ENCODE peak calls at places on chromosomes 2 and 18, in ten cellular contexts. One of them, this sample, is unnamed. For H3K36me3, the result is how much of the 10 kb centered on the place peaks cover.

GRCh38 chr18:44816028-44816427 is 135.3 kb downstream of the SETBP1 start:
- DNase-seq in fibroblast of lung: no peak
- DNase-seq in aorta: no peak
- DNase-seq in PC-9: no peak
- DNase-seq in ovary: no peak
- DNase-seq in astrocyte: no peak
- DNase-seq in mammary epithelial cell: no peak
- DNase-seq in pancreas: no peak
- DNase-seq in psoas muscle: no peak
- DNase-seq in endodermal cell: no peak
- DNase-seq in this sample: no peak

GRCh38 chr2:230575640-230576324 is 136.9 kb upstream of the CAB39 start:
- DNase-seq in fibroblast of lung: no peak
- DNase-seq in aorta: no peak
- DNase-seq in PC-9: no peak
- DNase-seq in ovary: no peak
- DNase-seq in astrocyte: no peak
- DNase-seq in mammary epithelial cell: no peak
- DNase-seq in pancreas: no peak
- DNase-seq in psoas muscle: no peak
- DNase-seq in endodermal cell: no peak
- DNase-seq in this sample: no peak

GRCh38 chr18:69845588-69846506 is 101.8 kb downstream of the CD226 start:
- DNase-seq in fibroblast of lung: peak
- DNase-seq in aorta: no peak
- DNase-seq in PC-9: no peak
- DNase-seq in ovary: no peak
- DNase-seq in astrocyte: peak
- DNase-seq in mammary epithelial cell: no peak
- DNase-seq in pancreas: no peak
- DNase-seq in psoas muscle: no peak
- DNase-seq in endodermal cell: no peak
- DNase-seq in this sample: no peak

GRCh38 chr2:160963957-160964356 is 196.3 kb upstream of the TANK start:
- DNase-seq in fibroblast of lung: no peak
- DNase-seq in aorta: no peak
- DNase-seq in PC-9: no peak
- DNase-seq in ovary: no peak
- DNase-seq in astrocyte: no peak
- DNase-seq in mammary epithelial cell: no peak
- DNase-seq in pancreas: no peak
- DNase-seq in psoas muscle: no peak
- DNase-seq in endodermal cell: no peak
- DNase-seq in this sample: no peak

GRCh38 chr2:219701847-219702634 is 74.6 kb downstream of the SLC4A3 start:
- DNase-seq in fibroblast of lung: peak
- DNase-seq in aorta: no peak
- DNase-seq in PC-9: no peak
- DNase-seq in ovary: peak
- DNase-seq in astrocyte: peak
- DNase-seq in mammary epithelial cell: no peak
- DNase-seq in pancreas: no peak
- DNase-seq in psoas muscle: peak
- DNase-seq in endodermal cell: peak
- DNase-seq in this sample: no peak

GRCh38 chr2:128282976-128283810 is 35.5 kb downstream of the HS6ST1 start:
- DNase-seq in fibroblast of lung: no peak
- DNase-seq in aorta: peak
- DNase-seq in PC-9: no peak
- DNase-seq in ovary: no peak
- DNase-seq in astrocyte: no peak
- DNase-seq in mammary epithelial cell: no peak
- DNase-seq in pancreas: peak
- DNase-seq in psoas muscle: peak
- DNase-seq in endodermal cell: no peak
- DNase-seq in this sample: no peak

GRCh38 chr2:153543639-153544071 is 65.1 kb upstream of the RPRM start:
- DNase-seq in fibroblast of lung: no peak
- DNase-seq in aorta: no peak
- DNase-seq in PC-9: no peak
- DNase-seq in ovary: no peak
- DNase-seq in astrocyte: no peak
- DNase-seq in mammary epithelial cell: no peak
- DNase-seq in pancreas: no peak
- DNase-seq in psoas muscle: no peak
- DNase-seq in endodermal cell: peak
- DNase-seq in this sample: peak

GRCh38 chr2:23668756-23669304 is 258.1 kb downstream of the ATAD2B start:
- DNase-seq in fibroblast of lung: no peak
- DNase-seq in aorta: no peak
- DNase-seq in PC-9: no peak
- DNase-seq in ovary: no peak
- DNase-seq in astrocyte: no peak
- DNase-seq in mammary epithelial cell: no peak
- DNase-seq in pancreas: peak
- DNase-seq in psoas muscle: no peak
- DNase-seq in endodermal cell: no peak
- DNase-seq in this sample: no peak

GRCh38 chr18:44133483-44133882 is 547.2 kb upstream of the SETBP1 start:
- DNase-seq in fibroblast of lung: no peak
- DNase-seq in aorta: no peak
- DNase-seq in PC-9: no peak
- DNase-seq in ovary: no peak
- DNase-seq in astrocyte: peak
- DNase-seq in mammary epithelial cell: no peak
- DNase-seq in pancreas: no peak
- DNase-seq in psoas muscle: no peak
- DNase-seq in endodermal cell: no peak
- DNase-seq in this sample: no peak

GRCh38 chr2:37544617-37545031 is 126.8 kb downstream of the CDC42EP3 start:
- DNase-seq in fibroblast of lung: no peak
- DNase-seq in aorta: no peak
- DNase-seq in PC-9: no peak
- DNase-seq in ovary: no peak
- DNase-seq in astrocyte: peak
- DNase-seq in mammary epithelial cell: no peak
- DNase-seq in pancreas: no peak
- DNase-seq in psoas muscle: no peak
- DNase-seq in endodermal cell: no peak
- DNase-seq in this sample: no peak

GRCh38 chr2:32064021-32064678 is 794 bp downstream of the SPAST start:
- DNase-seq in fibroblast of lung: peak
- DNase-seq in aorta: no peak
- DNase-seq in PC-9: no peak
- DNase-seq in ovary: no peak
- DNase-seq in astrocyte: peak
- DNase-seq in mammary epithelial cell: peak
- DNase-seq in pancreas: no peak
- DNase-seq in psoas muscle: no peak
- DNase-seq in endodermal cell: no peak
- DNase-seq in this sample: no peak

GRCh38 chr2:164933751-164934189 is 21.6 kb downstream of the SLC38A11 start:
- DNase-seq in fibroblast of lung: no peak
- DNase-seq in aorta: no peak
- DNase-seq in PC-9: no peak
- DNase-seq in ovary: no peak
- DNase-seq in astrocyte: no peak
- DNase-seq in mammary epithelial cell: no peak
- DNase-seq in pancreas: no peak
- DNase-seq in psoas muscle: no peak
- DNase-seq in endodermal cell: no peak
- DNase-seq in this sample: no peak

GRCh38 chr2:232455426-232456255 is at the start of gene ALPI:
- DNase-seq in fibroblast of lung: no peak
- DNase-seq in aorta: peak
- DNase-seq in PC-9: no peak
- DNase-seq in ovary: no peak
- DNase-seq in astrocyte: no peak
- DNase-seq in mammary epithelial cell: no peak
- DNase-seq in pancreas: no peak
- DNase-seq in psoas muscle: peak
- DNase-seq in endodermal cell: peak
- DNase-seq in this sample: no peak

GRCh38 chr18:23135679-23136325 is 517 bp downstream of the CABLES1 start:
- DNase-seq in fibroblast of lung: no peak
- DNase-seq in aorta: peak
- DNase-seq in PC-9: no peak
- DNase-seq in ovary: peak
- DNase-seq in astrocyte: no peak
- DNase-seq in mammary epithelial cell: no peak
- DNase-seq in pancreas: peak
- DNase-seq in psoas muscle: peak
- DNase-seq in endodermal cell: peak
- DNase-seq in this sample: no peak

DNA sequence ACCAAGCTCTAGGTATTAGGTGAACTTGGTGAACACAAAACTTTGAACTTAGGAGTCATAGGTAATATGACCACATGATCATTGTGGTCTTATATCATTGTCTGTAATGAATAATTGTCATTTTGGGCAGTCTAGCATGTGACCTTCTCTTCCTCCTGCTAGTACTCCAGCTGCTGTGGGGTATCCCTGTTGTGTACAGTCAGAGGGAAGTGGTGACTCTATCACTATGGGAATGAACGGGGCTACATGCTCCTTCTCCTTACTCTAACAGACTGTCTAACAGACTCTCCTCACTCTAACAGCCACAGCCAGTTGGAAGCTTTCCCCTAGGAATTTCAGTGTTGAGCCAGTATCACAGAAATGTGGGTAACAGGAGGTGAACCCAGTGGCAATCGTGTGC is 68.2 kb upstream of the NEDD4L start:
- DNase-seq in fibroblast of lung: no peak
- DNase-seq in aorta: no peak
- DNase-seq in PC-9: no peak
- DNase-seq in ovary: no peak
- DNase-seq in astrocyte: no peak
- DNase-seq in mammary epithelial cell: no peak
- DNase-seq in pancreas: no peak
- DNase-seq in psoas muscle: no peak
- DNase-seq in endodermal cell: no peak
- DNase-seq in this sample: no peak
- H3K4me3 ChIP-seq in fibroblast of lung: no peak
- H3K4me3 ChIP-seq in aorta: no peak
- H3K4me3 ChIP-seq in PC-9: no peak
- H3K4me3 ChIP-seq in ovary: no peak
- H3K4me3 ChIP-seq in astrocyte: no peak
- H3K4me3 ChIP-seq in mammary epithelial cell: no peak
- H3K4me3 ChIP-seq in pancreas: no peak
- H3K4me3 ChIP-seq in psoas muscle: no peak
- H3K4me3 ChIP-seq in endodermal cell: no peak
- H3K4me3 ChIP-seq in this sample: no peak

DNA sequence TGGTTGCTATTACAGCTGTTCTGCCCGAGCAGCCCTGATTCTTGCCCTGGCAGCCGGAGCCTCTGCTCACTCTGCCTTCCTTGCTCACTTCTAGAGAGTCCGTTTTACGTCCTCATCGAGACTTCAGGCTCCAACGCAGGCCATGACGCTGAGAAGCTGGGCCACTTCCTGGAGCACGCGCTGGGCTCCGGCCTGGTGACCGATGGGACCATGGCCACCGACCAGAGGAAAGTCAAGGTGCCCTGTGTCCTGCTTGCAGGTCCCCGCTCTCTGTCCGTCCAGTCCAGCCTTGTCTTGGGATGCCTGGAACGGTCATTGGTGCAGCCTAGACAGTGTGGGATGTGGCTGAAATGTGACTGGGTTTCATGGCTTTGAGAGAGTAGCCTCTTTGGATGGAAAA is 16.7 kb downstream of the D2HGDH start:
- DNase-seq in fibroblast of lung: no peak
- DNase-seq in aorta: no peak
- DNase-seq in PC-9: no peak
- DNase-seq in ovary: no peak
- DNase-seq in astrocyte: no peak
- DNase-seq in mammary epithelial cell: no peak
- DNase-seq in pancreas: no peak
- DNase-seq in psoas muscle: no peak
- DNase-seq in endodermal cell: no peak
- DNase-seq in this sample: no peak
- H3K36me3 ChIP-seq in fibroblast of lung: under half
- H3K36me3 ChIP-seq in aorta: under half
- H3K36me3 ChIP-seq in PC-9: under half
- H3K36me3 ChIP-seq in ovary: under half
- H3K36me3 ChIP-seq in astrocyte: under half
- H3K36me3 ChIP-seq in mammary epithelial cell: under half
- H3K36me3 ChIP-seq in pancreas: under half
- H3K36me3 ChIP-seq in psoas muscle: half or more
- H3K36me3 ChIP-seq in endodermal cell: under half
- H3K36me3 ChIP-seq in this sample: under half

GRCh38 chr2:109321570-109321969 is 192.6 kb downstream of the SH3RF3 start:
- DNase-seq in fibroblast of lung: peak
- DNase-seq in aorta: no peak
- DNase-seq in PC-9: no peak
- DNase-seq in ovary: no peak
- DNase-seq in astrocyte: no peak
- DNase-seq in mammary epithelial cell: no peak
- DNase-seq in pancreas: no peak
- DNase-seq in psoas muscle: no peak
- DNase-seq in endodermal cell: no peak
- DNase-seq in this sample: no peak
- H3K4me3 ChIP-seq in fibroblast of lung: peak
- H3K4me3 ChIP-seq in aorta: no peak
- H3K4me3 ChIP-seq in PC-9: no peak
- H3K4me3 ChIP-seq in ovary: no peak
- H3K4me3 ChIP-seq in astrocyte: no peak
- H3K4me3 ChIP-seq in mammary epithelial cell: no peak
- H3K4me3 ChIP-seq in pancreas: no peak
- H3K4me3 ChIP-seq in psoas muscle: no peak
- H3K4me3 ChIP-seq in endodermal cell: no peak
- H3K4me3 ChIP-seq in this sample: no peak

GRCh38 chr18:63315879-63316278 is 3.7 kb downstream of the BCL2 start:
- DNase-seq in fibroblast of lung: no peak
- DNase-seq in aorta: no peak
- DNase-seq in PC-9: no peak
- DNase-seq in ovary: no peak
- DNase-seq in astrocyte: peak
- DNase-seq in mammary epithelial cell: no peak
- DNase-seq in pancreas: no peak
- DNase-seq in psoas muscle: no peak
- DNase-seq in endodermal cell: no peak
- DNase-seq in this sample: no peak

GRCh38 chr18:63318882-63319382 is 637 bp downstream of the BCL2 start:
- DNase-seq in fibroblast of lung: no peak
- DNase-seq in aorta: no peak
- DNase-seq in PC-9: no peak
- DNase-seq in ovary: no peak
- DNase-seq in astrocyte: no peak
- DNase-seq in mammary epithelial cell: no peak
- DNase-seq in pancreas: no peak
- DNase-seq in psoas muscle: no peak
- DNase-seq in endodermal cell: no peak
- DNase-seq in this sample: no peak

GRCh38 chr18:63317982-63318881 is 1.3 kb downstream of the BCL2 start:
- DNase-seq in fibroblast of lung: no peak
- DNase-seq in aorta: peak
- DNase-seq in PC-9: no peak
- DNase-seq in ovary: peak
- DNase-seq in astrocyte: no peak
- DNase-seq in mammary epithelial cell: peak
- DNase-seq in pancreas: peak
- DNase-seq in psoas muscle: peak
- DNase-seq in endodermal cell: peak
- DNase-seq in this sample: no peak

GRCh38 chr18:63316612-63317555 is 2.7 kb downstream of the BCL2 start:
- DNase-seq in fibroblast of lung: no peak
- DNase-seq in aorta: no peak
- DNase-seq in PC-9: no peak
- DNase-seq in ovary: no peak
- DNase-seq in astrocyte: no peak
- DNase-seq in mammary epithelial cell: no peak
- DNase-seq in pancreas: no peak
- DNase-seq in psoas muscle: no peak
- DNase-seq in endodermal cell: no peak
- DNase-seq in this sample: no peak

GRCh38 chr18:63317556-63317946 is 2.0 kb downstream of the BCL2 start:
- DNase-seq in fibroblast of lung: no peak
- DNase-seq in aorta: no peak
- DNase-seq in PC-9: no peak
- DNase-seq in ovary: no peak
- DNase-seq in astrocyte: no peak
- DNase-seq in mammary epithelial cell: no peak
- DNase-seq in pancreas: no peak
- DNase-seq in psoas muscle: no peak
- DNase-seq in endodermal cell: no peak
- DNase-seq in this sample: no peak
- H3K36me3 ChIP-seq in fibroblast of lung: under half
- H3K36me3 ChIP-seq in aorta: under half
- H3K36me3 ChIP-seq in PC-9: under half
- H3K36me3 ChIP-seq in ovary: under half
- H3K36me3 ChIP-seq in astrocyte: under half
- H3K36me3 ChIP-seq in mammary epithelial cell: under half
- H3K36me3 ChIP-seq in pancreas: under half
- H3K36me3 ChIP-seq in psoas muscle: under half
- H3K36me3 ChIP-seq in endodermal cell: under half
- H3K36me3 ChIP-seq in this sample: under half

This sample was measured in kidney epithelial cell.